ENCODE peak calls at places on chromosomes 4 and X, in eight cellular contexts. One of them, this sample, is unnamed. For H3K4me1, the result is how much of the 10 kb centered on the place peaks cover.

GRCh38 chr4:6990661-6991060 is 52.5 kb upstream of the TADA2B start:
- DNase-seq in A673: no peak
- DNase-seq in A549: no peak
- DNase-seq in trophoblast cell: no peak
- DNase-seq in ascending aorta: peak
- DNase-seq in MM.1S: no peak
- DNase-seq in GM23338: no peak
- DNase-seq in left lung: no peak
- DNase-seq in this sample: no peak

GRCh38 chr4:66572949-66573348 is 902.7 kb upstream of the EPHA5 start:
- DNase-seq in left lung: no peak
- DNase-seq in trophoblast cell: no peak
- DNase-seq in A549: no peak
- DNase-seq in GM23338: no peak
- DNase-seq in A673: no peak
- DNase-seq in MM.1S: no peak
- DNase-seq in ascending aorta: no peak
- DNase-seq in this sample: no peak

GRCh38 chrX:68842781-68843581 is 14.2 kb downstream of the EFNB1 start:
- DNase-seq in ascending aorta: no peak
- DNase-seq in A673: peak
- DNase-seq in MM.1S: no peak
- DNase-seq in left lung: no peak
- DNase-seq in trophoblast cell: no peak
- DNase-seq in A549: no peak
- DNase-seq in GM23338: no peak
- DNase-seq in this sample: peak

GRCh38 chrX:107825698-107826285 is at the start of gene MID2:
- DNase-seq in A673: no peak
- DNase-seq in left lung: peak
- DNase-seq in GM23338: peak
- DNase-seq in ascending aorta: peak
- DNase-seq in trophoblast cell: peak
- DNase-seq in A549: peak
- DNase-seq in MM.1S: peak
- DNase-seq in this sample: peak

GRCh38 chr4:123505457-123506310 is 109.1 kb downstream of the SPRY1 start:
- DNase-seq in ascending aorta: peak
- DNase-seq in GM23338: peak
- DNase-seq in MM.1S: no peak
- DNase-seq in trophoblast cell: no peak
- DNase-seq in left lung: peak
- DNase-seq in A673: peak
- DNase-seq in A549: no peak
- DNase-seq in this sample: peak

GRCh38 chrX:13790206-13791131 is 26.4 kb downstream of the GPM6B start:
- DNase-seq in GM23338: no peak
- DNase-seq in MM.1S: no peak
- DNase-seq in A549: no peak
- DNase-seq in ascending aorta: no peak
- DNase-seq in A673: no peak
- DNase-seq in left lung: no peak
- DNase-seq in trophoblast cell: no peak
- DNase-seq in this sample: no peak

GRCh38 chr4:57158221-57158620 is 48.0 kb upstream of the IGFBP7 start:
- DNase-seq in MM.1S: no peak
- DNase-seq in left lung: no peak
- DNase-seq in trophoblast cell: no peak
- DNase-seq in A673: no peak
- DNase-seq in ascending aorta: no peak
- DNase-seq in GM23338: no peak
- DNase-seq in A549: no peak
- DNase-seq in this sample: no peak

GRCh38 chrX:43566170-43566569 is 89.9 kb upstream of the MAOA start:
- DNase-seq in GM23338: no peak
- DNase-seq in ascending aorta: no peak
- DNase-seq in MM.1S: no peak
- DNase-seq in A673: no peak
- DNase-seq in trophoblast cell: no peak
- DNase-seq in A549: no peak
- DNase-seq in left lung: no peak
- DNase-seq in this sample: no peak

GRCh38 chrX:103877571-103877970 is 45.5 kb upstream of the RAB9B start:
- DNase-seq in GM23338: no peak
- DNase-seq in A673: no peak
- DNase-seq in MM.1S: no peak
- DNase-seq in trophoblast cell: no peak
- DNase-seq in A549: no peak
- DNase-seq in ascending aorta: no peak
- DNase-seq in left lung: no peak
- DNase-seq in this sample: no peak

GRCh38 chr4:24657768-24658617 is 73.6 kb upstream of the DHX15 start:
- DNase-seq in MM.1S: peak
- DNase-seq in A673: peak
- DNase-seq in left lung: no peak
- DNase-seq in GM23338: peak
- DNase-seq in A549: peak
- DNase-seq in ascending aorta: no peak
- DNase-seq in trophoblast cell: peak
- DNase-seq in this sample: peak

GRCh38 chrX:53605004-53605403 is 81.5 kb downstream of the HUWE1 start:
- DNase-seq in ascending aorta: no peak
- DNase-seq in GM23338: no peak
- DNase-seq in trophoblast cell: no peak
- DNase-seq in MM.1S: no peak
- DNase-seq in left lung: no peak
- DNase-seq in A673: no peak
- DNase-seq in A549: no peak
- DNase-seq in this sample: no peak

GRCh38 chrX:131746491-131746968 is 202.7 kb downstream of the OR13H1 start:
- DNase-seq in A673: peak
- DNase-seq in MM.1S: peak
- DNase-seq in trophoblast cell: peak
- DNase-seq in left lung: no peak
- DNase-seq in ascending aorta: peak
- DNase-seq in A549: peak
- DNase-seq in GM23338: no peak
- DNase-seq in this sample: peak

GRCh38 chr4:46123872-46124755 is at the start of gene GABRG1:
- DNase-seq in A673: peak
- DNase-seq in MM.1S: no peak
- DNase-seq in trophoblast cell: no peak
- DNase-seq in left lung: no peak
- DNase-seq in GM23338: peak
- DNase-seq in A549: no peak
- DNase-seq in ascending aorta: no peak
- DNase-seq in this sample: no peak

GRCh38 chrX:138748480-138748879 is 37.0 kb upstream of the FGF13 start:
- DNase-seq in A549: no peak
- DNase-seq in MM.1S: peak
- DNase-seq in ascending aorta: no peak
- DNase-seq in GM23338: peak
- DNase-seq in trophoblast cell: no peak
- DNase-seq in A673: peak
- DNase-seq in left lung: no peak
- DNase-seq in this sample: no peak

GRCh38 chrX:12610079-12610478 is 181.1 kb upstream of the PRPS2 start:
- DNase-seq in trophoblast cell: no peak
- DNase-seq in MM.1S: no peak
- DNase-seq in GM23338: no peak
- DNase-seq in left lung: no peak
- DNase-seq in A549: no peak
- DNase-seq in A673: no peak
- DNase-seq in ascending aorta: no peak
- DNase-seq in this sample: no peak

GRCh38 chr4:85833311-85833710 is 358.4 kb downstream of the ARHGAP24 start:
- DNase-seq in MM.1S: no peak
- DNase-seq in trophoblast cell: no peak
- DNase-seq in GM23338: no peak
- DNase-seq in A673: no peak
- DNase-seq in ascending aorta: no peak
- DNase-seq in A549: no peak
- DNase-seq in left lung: no peak
- DNase-seq in this sample: no peak

GRCh38 chrX:130893356-130894085 is 9.5 kb downstream of the ENOX2 start:
- DNase-seq in A673: no peak
- DNase-seq in GM23338: no peak
- DNase-seq in trophoblast cell: no peak
- DNase-seq in A549: no peak
- DNase-seq in left lung: no peak
- DNase-seq in MM.1S: no peak
- DNase-seq in ascending aorta: no peak
- DNase-seq in this sample: no peak

GRCh38 chr4:107349266-107349665 is 313.2 kb upstream of the DKK2 start:
- DNase-seq in A673: peak
- DNase-seq in left lung: no peak
- DNase-seq in GM23338: peak
- DNase-seq in ascending aorta: no peak
- DNase-seq in MM.1S: no peak
- DNase-seq in A549: no peak
- DNase-seq in trophoblast cell: no peak
- DNase-seq in this sample: no peak

GRCh38 chr4:141912831-141913230 is 276.4 kb downstream of the IL15 start:
- DNase-seq in A673: peak
- DNase-seq in ascending aorta: no peak
- DNase-seq in GM23338: no peak
- DNase-seq in A549: no peak
- DNase-seq in trophoblast cell: no peak
- DNase-seq in MM.1S: no peak
- DNase-seq in left lung: no peak
- DNase-seq in this sample: no peak

GRCh38 chrX:139299309-139299708 is 231.2 kb upstream of the F9 start:
- DNase-seq in A549: no peak
- DNase-seq in GM23338: no peak
- DNase-seq in trophoblast cell: no peak
- DNase-seq in ascending aorta: no peak
- DNase-seq in A673: no peak
- DNase-seq in MM.1S: no peak
- DNase-seq in left lung: no peak
- DNase-seq in this sample: no peak

GRCh38 chr4:109078724-109079123 is 223.7 kb downstream of the COL25A1 start:
- DNase-seq in left lung: no peak
- DNase-seq in trophoblast cell: no peak
- DNase-seq in ascending aorta: no peak
- DNase-seq in A673: peak
- DNase-seq in MM.1S: no peak
- DNase-seq in GM23338: no peak
- DNase-seq in A549: no peak
- DNase-seq in this sample: no peak

GRCh38 chr4:132956951-132957350 is 192.1 kb upstream of the PCDH10 start:
- DNase-seq in MM.1S: no peak
- DNase-seq in A673: no peak
- DNase-seq in trophoblast cell: no peak
- DNase-seq in left lung: no peak
- DNase-seq in A549: no peak
- DNase-seq in ascending aorta: no peak
- DNase-seq in GM23338: no peak
- DNase-seq in this sample: no peak

GRCh38 chrX:133171962-133172708 is 46.0 kb downstream of the TFDP3 start:
- DNase-seq in A673: peak
- DNase-seq in trophoblast cell: no peak
- DNase-seq in MM.1S: peak
- DNase-seq in GM23338: peak
- DNase-seq in ascending aorta: no peak
- DNase-seq in left lung: no peak
- DNase-seq in A549: peak
- DNase-seq in this sample: no peak

GRCh38 chr4:98656443-98656842 is 2.0 kb downstream of the TSPAN5 start:
- DNase-seq in GM23338: no peak
- DNase-seq in A549: no peak
- DNase-seq in MM.1S: no peak
- DNase-seq in left lung: no peak
- DNase-seq in ascending aorta: no peak
- DNase-seq in A673: no peak
- DNase-seq in trophoblast cell: no peak
- DNase-seq in this sample: no peak
- H3K4me3 ChIP-seq in GM23338: peak
- H3K4me3 ChIP-seq in A549: no peak
- H3K4me3 ChIP-seq in MM.1S: no peak
- H3K4me3 ChIP-seq in left lung: no peak
- H3K4me3 ChIP-seq in ascending aorta: no peak
- H3K4me3 ChIP-seq in A673: peak
- H3K4me3 ChIP-seq in trophoblast cell: no peak
- H3K4me3 ChIP-seq in this sample: no peak

GRCh38 chr4:52260507-52261302 is 209.6 kb downstream of the SPATA18 start:
- DNase-seq in A673: no peak
- DNase-seq in MM.1S: no peak
- DNase-seq in trophoblast cell: no peak
- DNase-seq in ascending aorta: no peak
- DNase-seq in GM23338: no peak
- DNase-seq in left lung: no peak
- DNase-seq in A549: no peak
- DNase-seq in this sample: no peak
- H3K4me1 ChIP-seq in A673: under half
- H3K4me1 ChIP-seq in MM.1S: under half
- H3K4me1 ChIP-seq in trophoblast cell: under half
- H3K4me1 ChIP-seq in ascending aorta: under half
- H3K4me1 ChIP-seq in GM23338: under half
- H3K4me1 ChIP-seq in left lung: under half
- H3K4me1 ChIP-seq in A549: under half
- H3K4me1 ChIP-seq in this sample: under half

GRCh38 chr4:156820931-156821330 is 150.7 kb downstream of the PDGFC start:
- DNase-seq in A673: no peak
- DNase-seq in A549: no peak
- DNase-seq in GM23338: no peak
- DNase-seq in left lung: no peak
- DNase-seq in MM.1S: no peak
- DNase-seq in ascending aorta: no peak
- DNase-seq in trophoblast cell: no peak
- DNase-seq in this sample: no peak
- H3K27ac ChIP-seq in A673: no peak
- H3K27ac ChIP-seq in A549: no peak
- H3K27ac ChIP-seq in GM23338: no peak
- H3K27ac ChIP-seq in left lung: no peak
- H3K27ac ChIP-seq in MM.1S: no peak
- H3K27ac ChIP-seq in ascending aorta: no peak
- H3K27ac ChIP-seq in trophoblast cell: no peak
- H3K27ac ChIP-seq in this sample: no peak

GRCh38 chr4:119027815-119028214 is 107.8 kb upstream of the MYOZ2 start:
- DNase-seq in MM.1S: no peak
- DNase-seq in GM23338: no peak
- DNase-seq in ascending aorta: no peak
- DNase-seq in left lung: no peak
- DNase-seq in A549: no peak
- DNase-seq in A673: no peak
- DNase-seq in trophoblast cell: no peak
- DNase-seq in this sample: no peak

GRCh38 chr4:119024102-119024501 is 111.5 kb upstream of the MYOZ2 start:
- DNase-seq in trophoblast cell: no peak
- DNase-seq in A673: no peak
- DNase-seq in MM.1S: no peak
- DNase-seq in ascending aorta: no peak
- DNase-seq in left lung: no peak
- DNase-seq in A549: no peak
- DNase-seq in GM23338: no peak
- DNase-seq in this sample: no peak

GRCh38 chr4:119026662-119027444 is 108.8 kb upstream of the MYOZ2 start:
- DNase-seq in GM23338: peak
- DNase-seq in MM.1S: no peak
- DNase-seq in A549: peak
- DNase-seq in trophoblast cell: no peak
- DNase-seq in left lung: no peak
- DNase-seq in ascending aorta: no peak
- DNase-seq in A673: no peak
- DNase-seq in this sample: no peak

GRCh38 chr4:119025916-119026661 is 109.5 kb upstream of the MYOZ2 start:
- DNase-seq in left lung: no peak
- DNase-seq in trophoblast cell: peak
- DNase-seq in ascending aorta: peak
- DNase-seq in GM23338: no peak
- DNase-seq in A549: peak
- DNase-seq in A673: peak
- DNase-seq in MM.1S: no peak
- DNase-seq in this sample: no peak

GRCh38 chr4:119025440-119025839 is 110.2 kb upstream of the MYOZ2 start:
- DNase-seq in GM23338: no peak
- DNase-seq in left lung: no peak
- DNase-seq in A549: no peak
- DNase-seq in MM.1S: no peak
- DNase-seq in trophoblast cell: peak
- DNase-seq in A673: peak
- DNase-seq in ascending aorta: peak
- DNase-seq in this sample: no peak
- H3K4me3 ChIP-seq in GM23338: no peak
- H3K4me3 ChIP-seq in left lung: no peak
- H3K4me3 ChIP-seq in A549: peak
- H3K4me3 ChIP-seq in MM.1S: no peak
- H3K4me3 ChIP-seq in trophoblast cell: no peak
- H3K4me3 ChIP-seq in A673: peak
- H3K4me3 ChIP-seq in ascending aorta: peak
- H3K4me3 ChIP-seq in this sample: no peak

This sample was measured in right lobe of liver.